ENCODE peak calls at places on chromosomes 2 and 18, in seven cellular contexts. N, M, L, W, U, P and D are unnamed samples.

GRCh38 chr2:148342091-148342490 is 302.5 kb upstream of the EPC2 start:
- DNase-seq in N (no peak), M (no peak), L (no peak), W (no peak), U (no peak), P (peak), D (no peak)

GRCh38 chr2:4135765-4136164 is 432.4 kb downstream of the DCDC2C start:
- DNase-seq in N (no peak), M (no peak), L (peak), W (no peak), U (no peak), P (no peak), D (no peak)

GRCh38 chr2:71864085-71864484 is 283.6 kb downstream of the CYP26B1 start:
- DNase-seq in N (no peak), M (no peak), L (no peak), W (no peak), U (no peak), P (no peak), D (no peak)

GRCh38 chr2:40625849-40626248 is 174.0 kb upstream of the SLC8A1 start:
- DNase-seq in N (no peak), M (no peak), L (no peak), W (no peak), U (peak), P (peak), D (no peak)

GRCh38 chr2:108922141-108922915 is 66.7 kb downstream of the EDAR start:
- DNase-seq in N (no peak), M (no peak), L (no peak), W (no peak), U (no peak), P (peak), D (no peak)

GRCh38 chr2:63755980-63756379 is 85.7 kb upstream of the UGP2 start:
- DNase-seq in N (no peak), M (no peak), L (no peak), W (no peak), U (peak), P (peak), D (no peak)

GRCh38 chr18:35467624-35468016 is 30.1 kb downstream of the INO80C start:
- DNase-seq in N (no peak), M (peak), L (no peak), W (no peak), U (no peak), P (no peak), D (no peak)

GRCh38 chr2:226376516-226377180 is 423.0 kb downstream of the IRS1 start:
- DNase-seq in N (no peak), M (no peak), L (no peak), W (no peak), U (no peak), P (no peak), D (no peak)

GRCh38 chr2:69224495-69224803 is 162.6 kb downstream of the GFPT1 start:
- DNase-seq in N (no peak), M (no peak), L (no peak), W (no peak), U (no peak), P (no peak), D (no peak)

GRCh38 chr2:63054812-63055509 is 4.3 kb downstream of the OTX1 start:
- DNase-seq in N (no peak), M (peak), L (no peak), W (no peak), U (no peak), P (no peak), D (no peak)

GRCh38 chr18:43539862-43540261 is 262.6 kb upstream of the SYT4 start:
- DNase-seq in N (no peak), M (no peak), L (no peak), W (no peak), U (no peak), P (peak), D (no peak)

GRCh38 chr2:17442334-17442733 is 75.9 kb downstream of the RAD51AP2 start:
- DNase-seq in N (no peak), M (no peak), L (no peak), W (no peak), U (no peak), P (peak), D (no peak)

GRCh38 chr18:42860011-42860410 is 255.5 kb downstream of the RIT2 start:
- DNase-seq in N (no peak), M (no peak), L (no peak), W (no peak), U (no peak), P (no peak), D (no peak)

GRCh38 chr18:8247700-8248099 is 361.5 kb upstream of the RAB12 start:
- DNase-seq in N (no peak), M (peak), L (no peak), W (no peak), U (no peak), P (no peak), D (no peak)

GRCh38 chr2:120439637-120440384 is 93.9 kb downstream of the INHBB start:
- DNase-seq in N (no peak), M (no peak), L (no peak), W (no peak), U (no peak), P (no peak), D (no peak)

GRCh38 chr2:20439503-20439902 is 7.4 kb upstream of the RHOB start:
- DNase-seq in N (peak), M (no peak), L (no peak), W (no peak), U (no peak), P (no peak), D (no peak)

GRCh38 chr18:77001041-77001440 is 131.5 kb downstream of the MBP start:
- DNase-seq in N (no peak), M (no peak), L (peak), W (no peak), U (no peak), P (no peak), D (no peak)

GRCh38 chr2:29390131-29390530 is 274.9 kb downstream of the CLIP4 start:
- DNase-seq in N (no peak), M (no peak), L (no peak), W (no peak), U (no peak), P (no peak), D (no peak)

GRCh38 chr2:240952496-240953246 is 45.7 kb upstream of the SNED1 start:
- DNase-seq in N (no peak), M (no peak), L (peak), W (peak), U (no peak), P (no peak), D (no peak)

GRCh38 chr18:58453167-58453804 is 175.6 kb downstream of the ALPK2 start:
- DNase-seq in N (no peak), M (no peak), L (no peak), W (no peak), U (no peak), P (no peak), D (no peak)

GRCh38 chr18:32442575-32442974 is 28.1 kb downstream of the GAREM1 start:
- DNase-seq in N (no peak), M (no peak), L (no peak), W (no peak), U (no peak), P (no peak), D (no peak)

GRCh38 chr18:75369026-75369425 is 58.5 kb downstream of the SMIM21 start:
- DNase-seq in N (no peak), M (no peak), L (no peak), W (no peak), U (no peak), P (no peak), D (no peak)

GRCh38 chr18:49572935-49573334 is 11.1 kb downstream of the LIPG start:
- DNase-seq in N (no peak), M (peak), L (no peak), W (no peak), U (no peak), P (no peak), D (no peak)

GRCh38 chr2:134667541-134667940 is 51.3 kb downstream of the TMEM163 start:
- DNase-seq in N (no peak), M (no peak), L (no peak), W (no peak), U (no peak), P (no peak), D (no peak)

GRCh38 chr2:150710916-150711315 is 223.4 kb upstream of the RND3 start:
- DNase-seq in N (no peak), M (no peak), L (no peak), W (no peak), U (no peak), P (peak), D (no peak)

GRCh38 chr2:233470007-233470687 is 96.4 kb downstream of the USP40 start:
- DNase-seq in N (peak), M (no peak), L (no peak), W (peak), U (no peak), P (no peak), D (no peak)

GRCh38 chr2:202831241-202831997 is 40.1 kb downstream of the ICA1L start:
- DNase-seq in N (no peak), M (peak), L (no peak), W (no peak), U (no peak), P (peak), D (peak)

GRCh38 chr2:135052997-135053474 is 944 bp downstream of the RAB3GAP1 start:
- DNase-seq in N (no peak), M (peak), L (peak), W (no peak), U (no peak), P (no peak), D (no peak)

GRCh38 chr18:80034068-80034851 is at the start of gene RBFA:
- DNase-seq in N (peak), M (peak), L (peak), W (peak), U (peak), P (peak), D (peak)

GRCh38 chr2:223725494-223725893 is 111.9 kb downstream of the AP1S3 start:
- DNase-seq in N (peak), M (peak), L (no peak), W (peak), U (peak), P (peak), D (peak)

GRCh38 chr2:36544638-36545338 is 53.2 kb downstream of the FEZ2 start:
- DNase-seq in N (no peak), M (no peak), L (no peak), W (no peak), U (no peak), P (no peak), D (no peak)

DNA sequence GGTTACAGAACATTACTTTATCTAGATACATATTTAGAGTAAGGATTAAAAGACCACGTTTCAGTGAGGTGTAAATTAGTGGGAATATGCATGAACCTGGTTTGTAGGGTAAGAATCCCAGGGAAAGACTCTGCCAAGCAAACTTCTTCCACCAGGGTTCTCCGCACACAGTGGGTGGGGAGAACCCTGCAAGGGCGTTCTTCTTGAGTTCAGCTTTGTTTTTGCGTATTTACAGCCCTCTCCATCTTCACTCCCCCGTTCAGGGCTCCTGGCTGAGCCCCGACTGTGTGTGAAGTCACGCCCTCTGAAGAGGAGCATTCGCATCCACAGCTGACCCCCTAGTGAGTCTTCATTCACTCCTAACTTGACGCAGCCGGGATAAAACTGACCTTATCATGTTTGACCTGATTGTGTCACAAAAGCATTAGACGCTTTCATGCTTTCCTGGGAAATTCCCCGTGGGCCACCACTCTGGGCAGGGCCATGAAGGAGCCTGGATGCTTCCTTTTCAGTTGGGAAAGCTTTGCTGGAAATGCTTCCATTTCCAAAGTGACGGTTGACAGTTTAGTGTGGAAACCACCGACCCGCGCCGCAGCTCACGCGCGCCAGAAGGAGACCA is 1.0 kb downstream of the ALKAL2 start:
- DNase-seq in N (peak), M (peak), L (no peak), W (no peak), U (no peak), P (no peak), D (no peak)
- H3K4me3 ChIP-seq in N (no peak), M (peak), L (peak), W (peak), U (no peak), P (no peak), D (no peak)

DNA sequence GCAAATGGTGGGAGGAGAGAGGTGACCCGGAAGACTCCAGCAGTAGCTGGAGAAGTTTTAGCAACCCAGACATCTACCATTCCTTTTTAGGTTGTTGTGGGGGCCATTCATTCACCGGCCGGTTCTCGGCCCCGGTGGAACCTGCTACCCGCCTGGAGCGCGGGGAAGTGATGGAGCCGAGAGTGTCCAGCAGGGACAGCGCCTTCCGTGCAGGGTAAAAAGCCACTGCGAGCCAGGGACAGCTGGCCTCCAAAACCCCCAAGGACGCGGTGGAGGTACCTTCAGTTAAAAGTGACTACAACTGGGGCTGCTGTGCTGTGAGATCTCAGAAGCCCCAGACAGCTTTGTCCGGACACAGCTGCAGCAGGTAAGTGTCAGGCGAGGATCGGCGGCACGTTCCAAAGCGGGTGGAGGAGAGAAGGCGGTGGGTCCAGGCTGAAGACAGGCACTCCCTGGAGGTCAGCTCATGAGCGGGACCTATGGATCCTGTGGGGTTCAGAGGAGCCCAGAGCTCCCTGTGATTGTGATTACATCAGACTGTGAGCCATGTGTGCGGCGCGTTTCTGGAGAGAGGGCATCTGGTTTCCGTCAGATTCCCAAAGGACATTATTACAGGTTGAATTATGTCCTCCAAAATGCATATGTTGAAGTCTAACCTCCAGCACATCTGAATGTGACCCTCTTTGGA is 276.5 kb downstream of the EIPR1 start:
- DNase-seq in N (no peak), M (no peak), L (no peak), W (no peak), U (no peak), P (no peak), D (no peak)
- H3K4me3 ChIP-seq in N (no peak), M (no peak), L (no peak), W (no peak), U (no peak), P (no peak), D (no peak)

GRCh38 chr2:18976112-18976961 is 382.1 kb downstream of the OSR1 start:
- DNase-seq in N (no peak), M (no peak), L (no peak), W (no peak), U (peak), P (peak), D (no peak)
- H3K4me3 ChIP-seq in N (no peak), M (no peak), L (no peak), W (peak), U (peak), P (no peak), D (no peak)

GRCh38 chr2:112829931-112830330 is 6.6 kb downstream of the IL1B start:
- DNase-seq in N (no peak), M (no peak), L (no peak), W (no peak), U (no peak), P (no peak), D (no peak)
- H3K4me3 ChIP-seq in N (no peak), M (no peak), L (no peak), W (no peak), U (no peak), P (no peak), D (no peak)

GRCh38 chr2:190359896-190360376 is 16.5 kb downstream of the INPP1 start:
- DNase-seq in N (peak), M (peak), L (no peak), W (peak), U (no peak), P (peak), D (no peak)
- H3K4me3 ChIP-seq in N (no peak), M (no peak), L (peak), W (peak), U (peak), P (peak), D (no peak)

GRCh38 chr2:176177580-176178270 is 10.7 kb upstream of the HOXD1 start:
- DNase-seq in N (no peak), M (peak), L (no peak), W (no peak), U (no peak), P (no peak), D (peak)
- H3K4me3 ChIP-seq in N (no peak), M (peak), L (peak), W (peak), U (peak), P (peak), D (peak)